ENCODE peak calls at places on chromosomes 7 and 10, in nine cellular contexts. O is left cardiac atrium; M is stimulated activated naive CD4-positive, alpha-beta T cell; T is ureter; Z is bronchial epithelial cell; Y is RPMI7951; S is retina; R is body of pancreas; V is astrocyte of the spinal cord. A is an unnamed sample.

GRCh38 chr7:70063796-70064423 is 465.6 kb downstream of the AUTS2 start:
- DNase-seq in Z (no peak), S (no peak), O (no peak), Y (no peak), V (no peak), R (no peak), T (no peak), M (no peak), A (peak)

GRCh38 chr10:93573051-93573909 is 6.8 kb downstream of the FFAR4 start:
- DNase-seq in V (no peak), R (no peak), O (no peak), Y (peak), Z (peak), T (no peak), S (no peak), M (no peak), A (no peak)

GRCh38 chr10:121788717-121789116 is 139.1 kb downstream of the ATE1 start:
- DNase-seq in R (no peak), Y (no peak), T (no peak), M (no peak), Z (no peak), S (no peak), V (no peak), O (no peak), A (peak)

GRCh38 chr7:116601426-116601825 is 70.6 kb upstream of the MET start:
- DNase-seq in M (no peak), O (no peak), S (no peak), T (no peak), Z (no peak), V (no peak), Y (no peak), R (no peak), A (no peak)

GRCh38 chr10:26781797-26782196 is 79.0 kb downstream of the ABI1 start:
- DNase-seq in O (no peak), R (no peak), Z (peak), M (no peak), Y (peak), S (no peak), T (no peak), V (peak), A (no peak)

GRCh38 chr7:121449735-121450134 is 53.6 kb upstream of the FAM3C start:
- DNase-seq in V (no peak), R (no peak), S (no peak), O (no peak), Y (no peak), T (no peak), M (no peak), Z (no peak), A (no peak)

GRCh38 chr7:88465586-88465985 is 158.9 kb upstream of the STEAP4 start:
- DNase-seq in Y (no peak), S (no peak), R (no peak), O (no peak), V (no peak), T (no peak), Z (peak), M (no peak), A (no peak)

GRCh38 chr10:103605359-103606156 is 112.1 kb downstream of the NEURL1 start:
- DNase-seq in M (peak), O (peak), Y (peak), S (no peak), T (peak), V (peak), Z (peak), R (peak), A (no peak)

GRCh38 chr10:86004310-86004709 is 362.3 kb downstream of the GRID1 start:
- DNase-seq in T (no peak), V (no peak), Y (no peak), S (no peak), R (no peak), O (no peak), M (no peak), Z (no peak), A (no peak)

A was measured in NCI-H2227 treated with DMSO at 0.1 percent for 48 hours.